ENCODE peak calls at places on chromosomes 2 and 18, in five cellular contexts. Z is heart right ventricle, F is SK-N-SH, C is endothelial cell of umbilical vein, T is AG04450. R is an unnamed sample. For H3K9me3 and H3K27me3, the result is how much of the 10 kb centered on the place peaks cover.

GRCh38 chr2:144509001-144509545 is 10.8 kb downstream of the ZEB2 start:
- DNase-seq in Z (no peak), F (no peak), C (no peak), T (no peak), R (no peak)

GRCh38 chr2:54240515-54241219 is 15.4 kb downstream of the TSPYL6 start:
- DNase-seq in Z (no peak), F (no peak), C (no peak), T (no peak), R (no peak)

GRCh38 chr2:46828039-46828438 is 87.6 kb downstream of the MCFD2 start:
- DNase-seq in Z (no peak), F (no peak), C (no peak), T (no peak), R (no peak)

GRCh38 chr18:76528477-76529432 is 33.7 kb upstream of the ZNF516 start:
- DNase-seq in Z (no peak), F (no peak), C (no peak), T (peak), R (no peak)

GRCh38 chr2:80420530-80421208 is 116.1 kb upstream of the LRRTM1 start:
- DNase-seq in Z (no peak), F (no peak), C (no peak), T (no peak), R (no peak)

GRCh38 chr18:11859903-11860407 is 8.7 kb downstream of the CHMP1B start:
- DNase-seq in Z (no peak), F (no peak), C (peak), T (peak), R (no peak)

GRCh38 chr2:133959066-133959465 is 294.8 kb upstream of the MGAT5 start:
- DNase-seq in Z (no peak), F (no peak), C (no peak), T (no peak), R (no peak)

GRCh38 chr2:194842871-194843270 is 814.2 kb upstream of the SLC39A10 start:
- DNase-seq in Z (no peak), F (no peak), C (no peak), T (no peak), R (no peak)

GRCh38 chr2:202261531-202261930 is 4.0 kb upstream of the NOP58 start:
- DNase-seq in Z (no peak), F (no peak), C (no peak), T (no peak), R (no peak)

GRCh38 chr2:174775586-174775985 is 11.3 kb upstream of the CHRNA1 start:
- DNase-seq in Z (no peak), F (no peak), C (no peak), T (no peak), R (no peak)

GRCh38 chr2:239444626-239445625 is 44.1 kb upstream of the HDAC4 start:
- DNase-seq in Z (no peak), F (no peak), C (no peak), T (no peak), R (no peak)

DNA sequence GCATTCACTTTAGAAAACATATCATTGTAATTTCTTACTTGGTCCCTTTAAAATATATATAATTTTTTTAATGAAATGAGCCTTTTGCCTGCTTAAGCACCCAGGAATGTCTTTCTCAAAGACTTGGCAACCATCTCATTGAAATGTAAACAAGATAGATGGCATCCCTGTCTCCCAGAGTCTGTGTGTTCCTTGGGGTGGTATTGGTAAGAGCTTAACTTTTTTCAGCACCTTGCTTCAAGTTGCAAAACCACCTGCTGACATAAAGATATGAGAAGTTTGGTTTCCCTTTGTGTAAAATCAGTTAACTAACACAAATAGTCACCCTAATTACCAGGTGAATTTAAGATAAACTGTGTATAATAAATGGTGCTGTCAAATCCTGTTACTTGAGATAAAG is 266.9 kb downstream of the DSC3 start:
- DNase-seq in Z (no peak), F (no peak), C (no peak), T (no peak), R (no peak)
- H3K9me3 ChIP-seq in Z (under half), F (under half), C (under half), T (under half), R (under half)

GRCh38 chr2:201126308-201127127 is 10.6 kb downstream of the CFLAR start:
- DNase-seq in Z (no peak), F (no peak), C (peak), T (no peak), R (peak)

GRCh38 chr2:201120500-201120899 is 4.5 kb downstream of the CFLAR start:
- DNase-seq in Z (no peak), F (no peak), C (no peak), T (no peak), R (no peak)

GRCh38 chr2:201118957-201119848 is 3.2 kb downstream of the CFLAR start:
- DNase-seq in Z (no peak), F (no peak), C (peak), T (peak), R (no peak)

GRCh38 chr2:201118121-201118956 is 2.4 kb downstream of the CFLAR start:
- DNase-seq in Z (peak), F (peak), C (peak), T (peak), R (peak)

DNA sequence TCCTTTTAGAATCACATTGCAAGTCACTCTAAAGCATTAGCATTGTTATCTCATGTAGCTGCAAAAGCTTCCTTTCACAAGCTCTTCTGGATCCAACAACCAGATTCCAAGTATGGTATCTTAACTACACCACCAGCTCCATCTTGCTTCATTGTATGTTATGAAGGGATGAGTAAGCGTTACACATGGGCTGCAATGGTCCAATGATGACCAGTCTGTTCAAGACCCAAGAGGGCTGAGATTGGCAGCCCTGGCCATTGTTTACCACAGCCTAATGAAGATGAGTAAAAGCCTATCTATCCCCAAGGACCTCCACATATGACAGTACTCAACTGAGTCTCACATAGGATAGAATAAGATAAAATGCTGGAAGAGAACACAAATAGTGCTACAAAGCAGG is 6.3 kb downstream of the CFLAR start:
- DNase-seq in Z (no peak), F (no peak), C (no peak), T (no peak), R (peak)
- H3K27ac ChIP-seq in Z (peak), F (no peak), C (no peak), T (no peak), R (peak)

DNA sequence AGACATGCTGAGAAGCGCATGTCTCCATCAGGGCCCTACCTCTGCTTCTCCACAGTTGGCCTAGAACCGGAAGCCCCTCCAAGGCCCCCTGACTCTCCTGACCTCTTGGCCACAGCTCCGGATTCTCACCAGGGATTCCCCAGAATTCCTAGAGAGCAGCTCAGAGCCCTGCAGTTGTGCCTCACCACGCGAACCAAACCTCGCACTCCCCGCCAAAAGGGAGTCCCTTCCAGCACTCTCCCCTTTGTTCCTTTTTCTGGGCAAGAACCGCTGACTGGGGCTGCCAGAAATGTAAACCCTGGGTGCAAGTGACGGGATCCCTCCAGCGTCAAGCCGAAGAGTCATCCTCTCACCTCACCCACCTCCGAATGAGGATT is 36.7 kb downstream of the AFF3 start:
- DNase-seq in Z (no peak), F (no peak), C (no peak), T (no peak), R (peak)
- H3K27me3 ChIP-seq in Z (under half), F (under half), C (under half), T (under half), R (under half)

GRCh38 chr2:3044587-3045317 is 332.9 kb downstream of the EIPR1 start:
- DNase-seq in Z (no peak), F (no peak), C (no peak), T (no peak), R (no peak)
- H3K9me3 ChIP-seq in Z (under half), F (under half), C (under half), T (half or more), R (under half)

DNA sequence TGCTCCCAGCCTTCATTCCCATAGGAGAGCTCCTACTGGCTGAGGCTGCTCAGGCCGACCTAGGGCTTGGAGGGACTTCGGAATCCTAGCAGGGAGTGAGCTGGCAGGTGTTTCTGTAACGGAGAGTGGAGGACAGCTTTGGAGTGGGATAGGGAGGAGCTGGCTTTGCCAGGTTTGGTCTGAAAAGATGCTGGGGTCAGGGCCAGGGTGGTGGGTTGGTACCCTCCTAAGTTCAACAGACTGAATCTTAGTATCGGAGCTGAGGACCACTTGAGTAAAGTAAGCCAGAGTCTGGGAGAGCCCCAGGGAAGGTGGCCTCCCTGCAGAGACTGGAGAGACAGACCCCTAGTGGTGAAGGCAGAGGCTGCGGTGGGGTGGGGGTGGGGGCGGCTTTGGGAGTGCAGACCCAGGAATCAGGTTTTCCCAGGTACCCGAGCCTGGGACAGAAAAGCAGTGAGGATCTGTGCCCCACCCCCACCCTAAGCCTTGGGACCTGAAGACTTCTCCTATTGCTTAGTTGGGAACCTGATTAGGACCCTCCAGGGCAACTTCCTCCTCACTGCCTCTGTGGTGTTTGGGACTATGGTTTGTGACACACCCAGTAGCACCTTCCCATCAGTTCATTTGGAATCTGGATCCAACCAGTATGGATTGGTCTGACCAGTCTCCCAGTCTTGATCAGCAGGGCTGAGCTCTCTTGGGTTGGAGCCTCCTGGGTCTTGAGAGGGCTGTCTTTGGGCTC is 3.0 kb downstream of the CNNM4 start:
- DNase-seq in Z (no peak), F (peak), C (peak), T (no peak), R (no peak)
- H3K27ac ChIP-seq in Z (no peak), F (peak), C (no peak), T (no peak), R (no peak)

GRCh38 chr18:55088561-55088960 is 129.3 kb upstream of the CCDC68 start:
- DNase-seq in Z (no peak), F (no peak), C (no peak), T (no peak), R (no peak)
- H3K27me3 ChIP-seq in Z (under half), F (under half), C (under half), T (under half), R (under half)

DNA sequence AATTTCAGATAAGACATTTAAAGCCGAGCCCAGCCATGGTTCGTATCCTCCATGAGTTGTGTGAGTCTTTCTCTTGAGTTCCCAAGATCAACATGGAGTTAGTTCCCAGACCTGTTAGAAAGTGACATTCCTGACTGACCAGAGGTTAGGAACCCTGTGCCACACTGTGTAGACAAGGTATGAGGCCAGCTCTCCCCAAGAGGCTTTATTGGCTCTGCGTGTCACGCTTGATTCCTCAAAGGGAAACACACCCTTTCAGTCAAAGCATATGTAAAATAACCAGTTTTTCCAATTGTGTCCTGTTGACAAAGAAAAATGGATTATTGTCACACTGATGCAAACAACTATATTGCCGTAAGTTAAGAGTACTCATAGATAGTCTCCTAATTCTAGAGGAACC is 1.2 kb downstream of the SULT1C3 start:
- DNase-seq in Z (no peak), F (no peak), C (no peak), T (no peak), R (no peak)
- H3K9me3 ChIP-seq in Z (under half), F (under half), C (under half), T (under half), R (under half)

GRCh38 chr2:158546412-158547144 is 89.8 kb downstream of the PKP4 start:
- DNase-seq in Z (no peak), F (no peak), C (no peak), T (no peak), R (no peak)
- H3K27ac ChIP-seq in Z (no peak), F (no peak), C (no peak), T (no peak), R (no peak)

R was measured in right cardiac atrium.